ENCODE peak calls at places on chromosomes 6 and 20, in four cellular contexts. One of them, this sample, is unnamed.

GRCh38 chr6:121691126-121691540 is 255.7 kb downstream of the GJA1 start:
- DNase-seq in uterus: no peak
- DNase-seq in left ventricle myocardium inferior: no peak
- DNase-seq in CD8-positive, alpha-beta T cell: no peak
- DNase-seq in this sample: no peak

GRCh38 chr20:59831024-59831900 is 102.2 kb downstream of the SYCP2 start:
- DNase-seq in uterus: no peak
- DNase-seq in left ventricle myocardium inferior: peak
- DNase-seq in CD8-positive, alpha-beta T cell: no peak
- DNase-seq in this sample: peak

GRCh38 chr6:46421239-46421638 is 70.0 kb downstream of the RCAN2 start:
- DNase-seq in uterus: no peak
- DNase-seq in left ventricle myocardium inferior: no peak
- DNase-seq in CD8-positive, alpha-beta T cell: no peak
- DNase-seq in this sample: no peak

GRCh38 chr6:107115695-107116327 is 496 bp upstream of the BEND3 start:
- DNase-seq in uterus: peak
- DNase-seq in left ventricle myocardium inferior: no peak
- DNase-seq in CD8-positive, alpha-beta T cell: peak
- DNase-seq in this sample: peak

GRCh38 chr20:61096463-61096862 is 155.6 kb upstream of the CDH4 start:
- DNase-seq in uterus: no peak
- DNase-seq in left ventricle myocardium inferior: no peak
- DNase-seq in CD8-positive, alpha-beta T cell: no peak
- DNase-seq in this sample: no peak

GRCh38 chr6:136326038-136326561 is 36.5 kb upstream of the BCLAF1 start:
- DNase-seq in uterus: no peak
- DNase-seq in left ventricle myocardium inferior: no peak
- DNase-seq in CD8-positive, alpha-beta T cell: no peak
- DNase-seq in this sample: no peak

GRCh38 chr20:45940053-45940452 is 5.6 kb downstream of the PCIF1 start:
- DNase-seq in uterus: no peak
- DNase-seq in left ventricle myocardium inferior: no peak
- DNase-seq in CD8-positive, alpha-beta T cell: no peak
- DNase-seq in this sample: no peak

GRCh38 chr6:27503436-27504030 is 30.6 kb upstream of the ZNF184 start:
- DNase-seq in uterus: peak
- DNase-seq in left ventricle myocardium inferior: peak
- DNase-seq in CD8-positive, alpha-beta T cell: peak
- DNase-seq in this sample: peak

GRCh38 chr6:105757512-105758200 is 328.5 kb upstream of the PRDM1 start:
- DNase-seq in uterus: no peak
- DNase-seq in left ventricle myocardium inferior: no peak
- DNase-seq in CD8-positive, alpha-beta T cell: no peak
- DNase-seq in this sample: no peak

GRCh38 chr6:40293824-40294188 is 293.4 kb downstream of the LRFN2 start:
- DNase-seq in uterus: no peak
- DNase-seq in left ventricle myocardium inferior: no peak
- DNase-seq in CD8-positive, alpha-beta T cell: no peak
- DNase-seq in this sample: no peak

GRCh38 chr20:35883341-35883777 is 70.9 kb downstream of the SCAND1 start:
- DNase-seq in uterus: no peak
- DNase-seq in left ventricle myocardium inferior: no peak
- DNase-seq in CD8-positive, alpha-beta T cell: no peak
- DNase-seq in this sample: no peak
- H3K27ac ChIP-seq in uterus: peak
- H3K27ac ChIP-seq in left ventricle myocardium inferior: peak
- H3K27ac ChIP-seq in CD8-positive, alpha-beta T cell: no peak
- H3K27ac ChIP-seq in this sample: peak

GRCh38 chr6:3809982-3810381 is 39.2 kb upstream of the FAM50B start:
- DNase-seq in uterus: no peak
- DNase-seq in left ventricle myocardium inferior: no peak
- DNase-seq in CD8-positive, alpha-beta T cell: no peak
- DNase-seq in this sample: no peak

GRCh38 chr6:3806169-3806922 is 42.8 kb upstream of the FAM50B start:
- DNase-seq in uterus: no peak
- DNase-seq in left ventricle myocardium inferior: no peak
- DNase-seq in CD8-positive, alpha-beta T cell: no peak
- DNase-seq in this sample: no peak

GRCh38 chr6:3808759-3809514 is 40.2 kb upstream of the FAM50B start:
- DNase-seq in uterus: no peak
- DNase-seq in left ventricle myocardium inferior: peak
- DNase-seq in CD8-positive, alpha-beta T cell: no peak
- DNase-seq in this sample: peak

GRCh38 chr6:3809515-3809891 is 39.7 kb upstream of the FAM50B start:
- DNase-seq in uterus: no peak
- DNase-seq in left ventricle myocardium inferior: no peak
- DNase-seq in CD8-positive, alpha-beta T cell: no peak
- DNase-seq in this sample: no peak

GRCh38 chr6:3808189-3808588 is 41.0 kb upstream of the FAM50B start:
- DNase-seq in uterus: no peak
- DNase-seq in left ventricle myocardium inferior: no peak
- DNase-seq in CD8-positive, alpha-beta T cell: no peak
- DNase-seq in this sample: no peak
- H3K27ac ChIP-seq in uterus: no peak
- H3K27ac ChIP-seq in left ventricle myocardium inferior: peak
- H3K27ac ChIP-seq in CD8-positive, alpha-beta T cell: no peak
- H3K27ac ChIP-seq in this sample: peak

GRCh38 chr6:160306284-160306683 is 41.9 kb upstream of the SLC22A3 start:
- DNase-seq in uterus: no peak
- DNase-seq in left ventricle myocardium inferior: no peak
- DNase-seq in CD8-positive, alpha-beta T cell: no peak
- DNase-seq in this sample: no peak

GRCh38 chr6:160300076-160300695 is 41.6 kb upstream of the SLC22A2 start:
- DNase-seq in uterus: no peak
- DNase-seq in left ventricle myocardium inferior: no peak
- DNase-seq in CD8-positive, alpha-beta T cell: no peak
- DNase-seq in this sample: no peak

GRCh38 chr6:160299559-160299958 is 40.9 kb upstream of the SLC22A2 start:
- DNase-seq in uterus: no peak
- DNase-seq in left ventricle myocardium inferior: no peak
- DNase-seq in CD8-positive, alpha-beta T cell: no peak
- DNase-seq in this sample: no peak

GRCh38 chr6:160297310-160297709 is 38.7 kb upstream of the SLC22A2 start:
- DNase-seq in uterus: no peak
- DNase-seq in left ventricle myocardium inferior: no peak
- DNase-seq in CD8-positive, alpha-beta T cell: no peak
- DNase-seq in this sample: no peak

DNA sequence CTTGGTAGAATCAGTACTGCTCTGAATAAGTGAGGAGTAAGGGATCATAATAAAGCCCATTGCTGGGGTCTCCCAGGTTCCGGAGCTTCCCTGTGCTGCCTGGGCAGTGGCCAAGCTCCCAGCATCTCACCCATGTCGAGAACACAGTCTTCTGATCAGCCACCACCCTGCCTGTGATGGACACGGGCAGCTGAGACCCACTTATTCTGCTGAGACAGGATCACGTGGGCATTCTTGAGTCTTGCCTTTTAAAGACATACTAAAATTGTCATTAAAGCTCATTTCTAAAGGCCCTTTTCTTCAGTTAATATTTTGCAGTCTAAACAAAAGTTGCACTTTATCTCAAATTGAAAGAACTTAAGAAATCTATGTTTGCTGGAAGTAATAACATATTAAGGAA is 42.7 kb upstream of the SLC22A2 start:
- DNase-seq in uterus: no peak
- DNase-seq in left ventricle myocardium inferior: no peak
- DNase-seq in CD8-positive, alpha-beta T cell: no peak
- DNase-seq in this sample: no peak
- H3K27ac ChIP-seq in uterus: no peak
- H3K27ac ChIP-seq in left ventricle myocardium inferior: no peak
- H3K27ac ChIP-seq in CD8-positive, alpha-beta T cell: no peak
- H3K27ac ChIP-seq in this sample: no peak

GRCh38 chr20:50456452-50457324 is 53.5 kb upstream of the PTPN1 start:
- DNase-seq in uterus: no peak
- DNase-seq in left ventricle myocardium inferior: no peak
- DNase-seq in CD8-positive, alpha-beta T cell: no peak
- DNase-seq in this sample: no peak

GRCh38 chr20:50453533-50453932 is 56.6 kb upstream of the PTPN1 start:
- DNase-seq in uterus: no peak
- DNase-seq in left ventricle myocardium inferior: no peak
- DNase-seq in CD8-positive, alpha-beta T cell: no peak
- DNase-seq in this sample: no peak

GRCh38 chr20:50459124-50459918 is 50.9 kb upstream of the PTPN1 start:
- DNase-seq in uterus: no peak
- DNase-seq in left ventricle myocardium inferior: no peak
- DNase-seq in CD8-positive, alpha-beta T cell: no peak
- DNase-seq in this sample: no peak

GRCh38 chr20:50460115-50460607 is 50.0 kb upstream of the PTPN1 start:
- DNase-seq in uterus: no peak
- DNase-seq in left ventricle myocardium inferior: no peak
- DNase-seq in CD8-positive, alpha-beta T cell: no peak
- DNase-seq in this sample: no peak

DNA sequence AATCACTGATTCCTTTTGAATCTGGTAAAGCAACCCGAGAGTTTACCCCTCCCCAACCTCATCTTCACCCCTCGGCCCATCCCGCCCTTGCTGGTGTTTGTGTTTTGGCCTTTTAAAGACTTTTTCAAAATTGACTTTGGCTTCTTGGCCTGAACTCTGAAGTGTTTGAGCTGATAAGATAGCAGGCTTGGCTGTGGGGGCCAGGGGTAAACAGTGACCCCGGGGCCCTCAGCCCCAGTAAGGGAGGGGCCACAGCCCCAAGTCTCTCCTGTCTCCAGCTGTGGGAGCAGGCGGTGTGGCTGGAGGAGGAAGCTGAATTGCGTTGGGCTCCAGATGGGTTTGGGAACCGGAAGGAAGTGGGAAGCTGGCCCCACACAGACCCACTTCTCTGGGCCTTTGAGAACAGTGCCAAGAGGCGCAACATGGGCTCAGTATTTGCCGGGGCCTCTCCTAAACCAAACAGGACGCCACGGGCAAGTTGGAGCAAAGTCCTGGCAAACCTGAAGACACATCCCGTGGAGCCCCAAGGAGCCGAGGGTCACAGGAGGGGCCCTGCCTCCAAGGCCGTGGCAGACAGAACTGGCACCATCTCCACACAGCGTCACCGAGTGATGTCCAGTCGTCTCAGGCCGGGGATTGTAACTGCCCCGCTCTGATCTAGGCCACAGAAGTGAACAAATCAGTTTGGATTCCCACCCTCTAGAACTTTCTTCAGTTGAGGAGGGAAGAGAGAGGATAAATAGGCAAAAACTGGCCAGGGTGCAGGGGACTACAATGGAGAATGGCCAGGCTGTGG is 54.3 kb upstream of the PTPN1 start:
- DNase-seq in uterus: no peak
- DNase-seq in left ventricle myocardium inferior: peak
- DNase-seq in CD8-positive, alpha-beta T cell: no peak
- DNase-seq in this sample: no peak
- H3K27ac ChIP-seq in uterus: no peak
- H3K27ac ChIP-seq in left ventricle myocardium inferior: peak
- H3K27ac ChIP-seq in CD8-positive, alpha-beta T cell: no peak
- H3K27ac ChIP-seq in this sample: no peak

GRCh38 chr6:149483302-149483701 is 1.5 kb downstream of the ZC3H12D start:
- DNase-seq in uterus: no peak
- DNase-seq in left ventricle myocardium inferior: no peak
- DNase-seq in CD8-positive, alpha-beta T cell: no peak
- DNase-seq in this sample: no peak

GRCh38 chr6:149477544-149477943 is 7.3 kb downstream of the ZC3H12D start:
- DNase-seq in uterus: no peak
- DNase-seq in left ventricle myocardium inferior: no peak
- DNase-seq in CD8-positive, alpha-beta T cell: no peak
- DNase-seq in this sample: no peak

GRCh38 chr6:149478631-149479314 is 6.0 kb downstream of the ZC3H12D start:
- DNase-seq in uterus: no peak
- DNase-seq in left ventricle myocardium inferior: no peak
- DNase-seq in CD8-positive, alpha-beta T cell: no peak
- DNase-seq in this sample: peak

GRCh38 chr6:149482542-149483261 is 2.1 kb downstream of the ZC3H12D start:
- DNase-seq in uterus: no peak
- DNase-seq in left ventricle myocardium inferior: no peak
- DNase-seq in CD8-positive, alpha-beta T cell: no peak
- DNase-seq in this sample: no peak

GRCh38 chr6:149480502-149481280 is 4.1 kb downstream of the ZC3H12D start:
- DNase-seq in uterus: no peak
- DNase-seq in left ventricle myocardium inferior: no peak
- DNase-seq in CD8-positive, alpha-beta T cell: no peak
- DNase-seq in this sample: no peak
- H3K27ac ChIP-seq in uterus: no peak
- H3K27ac ChIP-seq in left ventricle myocardium inferior: no peak
- H3K27ac ChIP-seq in CD8-positive, alpha-beta T cell: peak
- H3K27ac ChIP-seq in this sample: no peak

GRCh38 chr20:831251-831650 is 2.3 kb upstream of the FAM110A start:
- DNase-seq in uterus: no peak
- DNase-seq in left ventricle myocardium inferior: no peak
- DNase-seq in CD8-positive, alpha-beta T cell: no peak
- DNase-seq in this sample: no peak

GRCh38 chr20:831956-832355 is 1.6 kb upstream of the FAM110A start:
- DNase-seq in uterus: no peak
- DNase-seq in left ventricle myocardium inferior: no peak
- DNase-seq in CD8-positive, alpha-beta T cell: no peak
- DNase-seq in this sample: no peak

GRCh38 chr20:829531-829930 is 4.0 kb upstream of the FAM110A start:
- DNase-seq in uterus: no peak
- DNase-seq in left ventricle myocardium inferior: no peak
- DNase-seq in CD8-positive, alpha-beta T cell: no peak
- DNase-seq in this sample: no peak

GRCh38 chr20:828987-829386 is 4.5 kb upstream of the FAM110A start:
- DNase-seq in uterus: no peak
- DNase-seq in left ventricle myocardium inferior: no peak
- DNase-seq in CD8-positive, alpha-beta T cell: no peak
- DNase-seq in this sample: no peak

GRCh38 chr20:830011-830521 is 3.4 kb upstream of the FAM110A start:
- DNase-seq in uterus: no peak
- DNase-seq in left ventricle myocardium inferior: no peak
- DNase-seq in CD8-positive, alpha-beta T cell: no peak
- DNase-seq in this sample: no peak
- H3K27ac ChIP-seq in uterus: no peak
- H3K27ac ChIP-seq in left ventricle myocardium inferior: no peak
- H3K27ac ChIP-seq in CD8-positive, alpha-beta T cell: no peak
- H3K27ac ChIP-seq in this sample: no peak

DNA sequence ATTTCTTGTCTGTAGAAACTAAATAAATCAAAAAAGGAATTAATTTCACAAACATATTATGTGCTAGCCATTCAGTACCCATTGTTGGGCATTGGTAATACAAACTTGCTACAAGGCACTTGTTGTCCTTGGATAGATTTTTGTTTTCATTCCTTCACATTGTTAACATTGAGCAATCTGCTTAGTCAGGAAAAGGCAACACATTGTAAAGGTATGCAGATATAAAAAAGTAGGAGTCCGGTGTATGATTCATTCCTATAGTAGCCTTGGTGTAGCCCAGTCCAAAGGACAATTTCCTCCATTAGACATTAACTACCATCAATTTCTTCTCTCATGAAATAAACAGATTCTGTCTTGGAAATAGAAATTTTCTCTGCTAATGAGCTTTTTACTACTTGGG is 369.2 kb upstream of the CITED2 start:
- DNase-seq in uterus: no peak
- DNase-seq in left ventricle myocardium inferior: no peak
- DNase-seq in CD8-positive, alpha-beta T cell: no peak
- DNase-seq in this sample: no peak
- H3K27ac ChIP-seq in uterus: peak
- H3K27ac ChIP-seq in left ventricle myocardium inferior: no peak
- H3K27ac ChIP-seq in CD8-positive, alpha-beta T cell: no peak
- H3K27ac ChIP-seq in this sample: no peak

This sample was measured in suprapubic skin.